ENCODE peak calls at places on chromosomes 16 and 17, in five cellular contexts. Z, O, D, V and J are unnamed samples.

GRCh38 chr17:5049314-5049819 is 14.1 kb upstream of the SLC52A1 start:
- DNase-seq in Z (no peak), O (peak; percentile 51), D (peak; percentile 49), V (no peak), J (no peak)

GRCh38 chr16:77868052-77868451 is 79.7 kb downstream of the VAT1L start:
- DNase-seq in Z (no peak), O (no peak), D (no peak), V (no peak), J (no peak)

GRCh38 chr16:75589301-75589700 is 23.1 kb downstream of the GABARAPL2 start:
- DNase-seq in Z (no peak), O (no peak), D (no peak), V (no peak), J (no peak)

GRCh38 chr16:910181-910580 is 60.6 kb downstream of the LMF1 start:
- DNase-seq in Z (no peak), O (no peak), D (no peak), V (no peak), J (no peak)

GRCh38 chr17:20262116-20262977 is 205.0 kb downstream of the LGALS9B start:
- DNase-seq in Z (no peak), O (no peak), D (no peak), V (no peak), J (no peak)

GRCh38 chr17:31538080-31538762 is 146.7 kb downstream of the RAB11FIP4 start:
- DNase-seq in Z (no peak), O (no peak), D (no peak), V (no peak), J (no peak)

GRCh38 chr16:6947291-6947690 is 385.4 kb upstream of the RBFOX1 start:
- DNase-seq in Z (no peak), O (no peak), D (no peak), V (no peak), J (no peak)

GRCh38 chr17:34059423-34060220 is 195.5 kb upstream of the CCL2 start:
- DNase-seq in Z (no peak), O (no peak), D (no peak), V (no peak), J (no peak)

GRCh38 chr17:27631897-27632725 is 1.1 kb downstream of the LGALS9 start:
- DNase-seq in Z (no peak), O (no peak), D (no peak), V (no peak), J (no peak)